ENCODE peak calls at places on chromosome 18, in five cellular contexts. R, P, E, S and L are unnamed samples.

GRCh38 chr18:70293166-70293565 is 4.3 kb downstream of the SOCS6 start:
- DNase-seq in R (no peak), P (peak; percentile 22), E (no peak), S (no peak), L (no peak)

GRCh38 chr18:45166341-45167108 is 448.8 kb upstream of the SLC14A2 start:
- DNase-seq in R (no peak), P (peak; percentile 80), E (no peak), S (no peak), L (no peak)

GRCh38 chr18:27717816-27718215 is 459.1 kb downstream of the CDH2 start:
- DNase-seq in R (peak; percentile 39), P (no peak), E (peak; percentile 40), S (no peak), L (no peak)

GRCh38 chr18:1014496-1014895 is 109.8 kb downstream of the ADCYAP1 start:
- DNase-seq in R (no peak), P (no peak), E (peak; percentile 75), S (no peak), L (no peak)

GRCh38 chr18:55301196-55301540 is 286.8 kb downstream of the TCF4 start:
- DNase-seq in R (no peak), P (peak; percentile 17), E (no peak), S (no peak), L (no peak)

GRCh38 chr18:45687617-45688016 is 36.4 kb upstream of the SLC14A1 start:
- DNase-seq in R (no peak), P (no peak), E (no peak), S (no peak), L (no peak)

GRCh38 chr18:43978174-43978573 is 700.9 kb upstream of the SYT4 start:
- DNase-seq in R (no peak), P (no peak), E (peak; percentile 44), S (no peak), L (no peak)

GRCh38 chr18:42048150-42048549 is 93.1 kb downstream of the PIK3C3 start:
- DNase-seq in R (no peak), P (peak; percentile 93), E (peak; percentile 25), S (no peak), L (no peak)

GRCh38 chr18:61896767-61897166 is 4.0 kb upstream of the RNF152 start:
- DNase-seq in R (no peak), P (peak; percentile 20), E (peak; percentile 76), S (no peak), L (peak; percentile 54)

GRCh38 chr18:46298511-46298910 is 194.3 kb downstream of the HAUS1 start:
- DNase-seq in R (no peak), P (no peak), E (no peak), S (no peak), L (no peak)

GRCh38 chr18:34633368-34633767 is 76.7 kb upstream of the DTNA start:
- DNase-seq in R (no peak), P (no peak), E (no peak), S (no peak), L (no peak)

GRCh38 chr18:35695803-35696202 is 114.3 kb downstream of the GALNT1 start:
- DNase-seq in R (no peak), P (no peak), E (no peak), S (no peak), L (no peak)

GRCh38 chr18:13301691-13302469 is 83.3 kb downstream of the LDLRAD4 start:
- DNase-seq in R (no peak), P (no peak), E (no peak), S (no peak), L (no peak)

GRCh38 chr18:41134426-41134825 is 820.6 kb upstream of the PIK3C3 start:
- DNase-seq in R (no peak), P (peak; percentile 24), E (peak; percentile 32), S (no peak), L (no peak)

GRCh38 chr18:6428851-6429395 is 14.2 kb upstream of the L3MBTL4 start:
- DNase-seq in R (no peak), P (no peak), E (no peak), S (no peak), L (no peak)

GRCh38 chr18:62938451-62938850 is 223.1 kb downstream of the PHLPP1 start:
- DNase-seq in R (no peak), P (no peak), E (no peak), S (no peak), L (no peak)

GRCh38 chr18:11387880-11388279 is 221.5 kb upstream of the SLC35G4 start:
- DNase-seq in R (peak; percentile 46), P (peak; percentile 47), E (peak; percentile 53), S (no peak), L (no peak)
- H3K23ac ChIP-seq in R (no peak overlapping the region), P (no peak overlapping the region), E (no peak overlapping the region), S (no peak overlapping the region), L (no peak overlapping the region)

GRCh38 chr18:11002796-11003195 is 146.6 kb downstream of the PIEZO2 start:
- DNase-seq in R (no peak), P (no peak), E (no peak), S (no peak), L (no peak)
- H3K4ac ChIP-seq in R (no peak overlapping the region), P (peak overlapping the region; percentile 81), E (no peak overlapping the region), S (no peak overlapping the region), L (no peak overlapping the region)

GRCh38 chr18:32343634-32344033 is 127.0 kb downstream of the GAREM1 start:
- DNase-seq in R (no peak), P (no peak), E (no peak), S (no peak), L (no peak)

GRCh38 chr18:32351014-32351413 is 119.7 kb downstream of the GAREM1 start:
- DNase-seq in R (no peak), P (peak; percentile 26), E (no peak), S (no peak), L (no peak)

GRCh38 chr18:32349728-32350395 is 120.8 kb downstream of the GAREM1 start:
- DNase-seq in R (no peak), P (peak; percentile 97), E (peak; percentile 87), S (no peak), L (no peak)

DNA sequence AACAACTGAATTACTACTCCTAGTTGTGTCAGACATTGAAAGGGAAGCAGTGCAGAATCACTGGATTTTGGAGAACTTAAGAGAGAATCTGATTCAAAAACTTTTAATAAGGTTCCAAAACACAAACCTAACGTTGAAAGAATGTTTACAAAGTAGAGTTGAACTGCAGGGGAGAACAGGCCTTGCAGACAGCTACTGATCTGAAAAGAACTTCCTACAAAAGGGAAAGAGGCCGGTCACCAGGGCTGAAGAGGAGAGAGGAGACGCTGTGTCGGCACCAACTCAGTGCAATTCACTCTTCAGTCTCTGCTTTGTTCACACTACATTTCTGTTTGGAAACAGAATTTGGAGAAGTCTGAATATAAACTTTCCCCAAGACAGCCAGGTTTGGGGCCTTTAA is 124.0 kb downstream of the GAREM1 start:
- DNase-seq in R (no peak), P (peak; percentile 27), E (peak; percentile 56), S (no peak), L (peak; percentile 26)
- H3K9ac ChIP-seq in R (no peak overlapping the region), P (peak overlapping the region; percentile 42), E (no peak overlapping the region), S (no peak overlapping the region), L (no peak overlapping the region)

GRCh38 chr18:24228661-24229053 is 89.8 kb downstream of the CABYR start:
- DNase-seq in R (no peak), P (peak; percentile 21), E (no peak), S (no peak), L (no peak)
- H3K23ac ChIP-seq in R (no peak overlapping the region), P (peak overlapping the region; percentile 28), E (no peak overlapping the region), S (no peak overlapping the region), L (no peak overlapping the region)

GRCh38 chr18:9719421-9719981 is 11.4 kb downstream of the RAB31 start:
- DNase-seq in R (no peak), P (peak; percentile 85), E (peak; percentile 50), S (no peak), L (no peak)
- H3K4ac ChIP-seq in R (no peak overlapping the region), P (no peak overlapping the region), E (no peak overlapping the region), S (no peak overlapping the region), L (no peak overlapping the region)

GRCh38 chr18:71371951-71372605 is 1083.2 kb downstream of the SOCS6 start:
- DNase-seq in R (no peak), P (no peak), E (no peak), S (no peak), L (no peak)

GRCh38 chr18:71370095-71370494 is 1081.2 kb downstream of the SOCS6 start:
- DNase-seq in R (no peak), P (no peak), E (no peak), S (no peak), L (no peak)

DNA sequence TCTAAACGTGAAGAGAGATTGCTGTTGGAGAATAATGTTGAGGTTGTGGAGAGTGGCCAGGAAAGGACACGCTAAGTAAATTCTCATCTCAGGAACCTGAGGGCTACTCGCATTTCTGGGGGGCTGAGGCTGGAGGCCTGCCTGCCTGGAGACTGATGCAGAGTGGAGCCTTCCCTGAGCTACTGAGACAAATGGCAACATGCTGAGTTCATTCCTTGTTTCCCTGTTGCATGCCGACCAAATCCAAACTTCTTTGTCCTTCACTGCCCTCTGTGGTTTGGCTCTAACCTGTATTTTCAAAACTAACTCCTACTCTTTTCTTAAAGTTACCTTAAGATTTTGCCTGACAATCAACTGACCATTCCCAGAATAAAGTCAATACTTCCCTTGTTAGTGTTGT is 1085.4 kb downstream of the SOCS6 start:
- DNase-seq in R (peak; percentile 31), P (no peak), E (peak; percentile 73), S (peak; percentile 49), L (no peak)
- H3K9ac ChIP-seq in R (no peak overlapping the region), P (no peak overlapping the region), E (no peak overlapping the region), S (no peak overlapping the region), L (no peak overlapping the region)